ENCODE peak calls at places on chromosomes 2 and 18, in eight cellular contexts. D is endothelial cell of umbilical vein, L is A549, R is ovary, E is suprapubic skin, Z is IMR-90, J is right lobe of liver, P is K562. N is an unnamed sample.
A peak's percentile ranks its signal among the peaks of the same experiment; 100 is the strongest.

GRCh38 chr2:239897596-239898235 is 127.4 kb downstream of the NDUFA10 start:
- DNase-seq in D (no peak), L (no peak), R (no peak), E (peak; percentile 69), Z (no peak), J (peak; percentile 35), P (no peak), N (no peak)

GRCh38 chr2:150107816-150108215 is 379.7 kb downstream of the RND3 start:
- DNase-seq in D (no peak), L (no peak), R (no peak), E (no peak), Z (no peak), J (no peak), P (no peak), N (no peak)

GRCh38 chr18:46060359-46060841 is 11.7 kb downstream of the PSTPIP2 start:
- DNase-seq in D (no peak), L (no peak), R (no peak), E (no peak), Z (no peak), J (no peak), P (peak; percentile 40), N (no peak)

GRCh38 chr18:24112874-24113615 is 25.8 kb upstream of the CABYR start:
- DNase-seq in D (no peak), L (peak; percentile 30), R (no peak), E (no peak), Z (peak; percentile 69), J (peak; percentile 90), P (no peak), N (peak; percentile 76)

GRCh38 chr2:176680916-176681315 is 411.7 kb downstream of the MTX2 start:
- DNase-seq in D (no peak), L (no peak), R (no peak), E (no peak), Z (peak; percentile 2), J (no peak), P (no peak), N (no peak)

GRCh38 chr2:73043978-73044832 is 27.3 kb downstream of the SFXN5 start:
- DNase-seq in D (no peak), L (no peak), R (no peak), E (no peak), Z (no peak), J (no peak), P (no peak), N (no peak)

GRCh38 chr18:61893304-61893970 is 630 bp upstream of the RNF152 start:
- DNase-seq in D (peak; percentile 68), L (peak; percentile 13), R (peak; percentile 73), E (no peak), Z (peak; percentile 61), J (peak; percentile 71), P (peak; percentile 40), N (no peak)

GRCh38 chr2:111712940-111713339 is 171.1 kb downstream of the ANAPC1 start:
- DNase-seq in D (no peak), L (no peak), R (no peak), E (no peak), Z (no peak), J (no peak), P (no peak), N (no peak)

GRCh38 chr2:46032996-46033395 is 264.2 kb upstream of the EPAS1 start:
- DNase-seq in D (no peak), L (peak; percentile 33), R (no peak), E (no peak), Z (no peak), J (no peak), P (no peak), N (no peak)

DNA sequence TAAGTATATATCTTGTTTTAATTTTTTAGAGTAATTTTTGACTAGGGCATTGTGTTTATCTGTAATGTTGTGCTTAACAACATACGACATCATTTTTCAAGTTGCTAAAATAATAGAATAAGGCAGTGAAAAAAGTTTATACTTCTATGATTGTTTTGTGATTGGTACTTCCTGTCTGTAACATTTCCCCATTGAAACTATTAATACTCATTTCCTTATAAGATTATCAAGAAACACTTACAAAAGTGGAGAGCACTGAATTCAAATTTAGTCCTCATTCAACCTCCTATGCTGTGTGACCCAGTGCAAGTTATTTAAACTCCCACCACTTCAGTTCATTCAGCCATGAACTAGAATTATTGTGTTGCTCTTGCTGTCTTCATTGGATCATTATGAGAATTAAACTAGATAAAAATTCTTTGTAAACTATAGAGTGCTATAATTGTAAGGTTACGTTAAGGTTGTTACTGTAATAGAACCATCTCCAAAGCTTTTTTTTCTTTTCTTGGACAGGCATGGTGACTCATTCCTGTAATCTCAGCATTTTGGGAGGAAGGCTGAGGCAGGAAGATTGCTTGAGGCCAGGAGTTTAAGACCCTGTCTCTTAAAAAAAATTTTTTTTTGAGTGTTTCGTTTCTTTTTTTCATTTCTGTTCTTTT is 2.8 kb downstream of the ETAA1 start:
- DNase-seq in D (peak; percentile 77), L (no peak), R (no peak), E (no peak), Z (peak; percentile 70), J (no peak), P (no peak), N (no peak)
- TF ChIP-seq POLR2A in D (no peak), L (no peak), R (no peak), E (no peak), Z (no peak), J (no peak), P (no peak), N (no peak)

DNA sequence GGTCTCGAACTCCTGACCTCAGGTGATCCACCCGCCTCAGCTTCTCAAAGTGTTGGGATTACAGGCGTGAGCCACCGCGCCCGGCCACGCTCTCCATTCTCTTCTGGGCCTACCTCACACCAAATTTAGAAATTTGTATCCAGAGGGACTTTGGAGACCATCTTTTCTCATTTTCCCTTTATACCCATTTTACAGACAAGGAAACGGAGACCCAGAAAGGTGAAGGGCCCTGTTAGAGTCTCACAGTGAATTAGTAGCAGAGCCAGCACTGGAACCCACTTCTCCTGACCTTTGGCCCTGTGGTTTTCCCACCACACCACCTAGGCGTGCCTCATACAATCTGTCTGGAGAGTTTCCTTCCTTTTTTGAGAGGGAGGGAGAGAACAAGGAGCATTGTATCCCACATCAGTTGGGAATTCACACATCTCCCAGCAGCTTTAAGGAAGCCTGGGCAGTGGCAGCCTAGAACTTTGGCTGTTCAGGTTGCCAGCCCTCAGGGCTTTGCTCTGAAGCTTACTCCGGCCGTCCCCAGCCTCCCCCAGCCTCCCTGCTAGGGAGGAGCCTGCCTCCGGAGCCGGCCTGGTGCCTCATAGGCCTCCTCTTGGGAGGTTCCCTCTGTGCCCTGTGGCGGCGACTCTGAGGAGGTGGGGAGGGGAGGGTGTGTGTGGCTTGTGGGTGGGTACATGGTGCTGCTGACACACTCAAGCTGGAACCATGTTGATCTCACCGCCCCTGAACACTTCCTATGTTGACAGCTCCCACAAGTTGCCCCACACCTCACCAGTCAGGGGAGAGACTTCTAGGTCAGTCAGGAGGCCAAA is 13.8 kb downstream of the FOSL2 start:
- DNase-seq in D (peak; percentile 52), L (no peak), R (peak; percentile 15), E (no peak), Z (peak; percentile 51), J (no peak), P (no peak), N (peak; percentile 58)
- TF ChIP-seq CTCF in D (peak; percentile 10), L (no peak), R (no peak), E (no peak), Z (no peak), J (no peak), P (no peak), N (peak; percentile 4)

GRCh38 chr2:67394734-67395133 is 2.4 kb upstream of the ETAA1 start:
- DNase-seq in D (peak; percentile 67), L (no peak), R (no peak), E (no peak), Z (peak; percentile 53), J (no peak), P (no peak), N (no peak)

GRCh38 chr2:67400560-67401464 is 3.7 kb downstream of the ETAA1 start:
- DNase-seq in D (peak; percentile 60), L (no peak), R (no peak), E (no peak), Z (peak; percentile 71), J (no peak), P (no peak), N (no peak)

GRCh38 chr2:67399144-67399543 is 2.0 kb downstream of the ETAA1 start:
- DNase-seq in D (peak; percentile 7), L (peak; percentile 18), R (no peak), E (no peak), Z (no peak), J (no peak), P (no peak), N (no peak)

GRCh38 chr2:67393237-67393636 is 3.9 kb upstream of the ETAA1 start:
- DNase-seq in D (no peak), L (no peak), R (no peak), E (no peak), Z (peak; percentile 27), J (no peak), P (no peak), N (no peak)

DNA sequence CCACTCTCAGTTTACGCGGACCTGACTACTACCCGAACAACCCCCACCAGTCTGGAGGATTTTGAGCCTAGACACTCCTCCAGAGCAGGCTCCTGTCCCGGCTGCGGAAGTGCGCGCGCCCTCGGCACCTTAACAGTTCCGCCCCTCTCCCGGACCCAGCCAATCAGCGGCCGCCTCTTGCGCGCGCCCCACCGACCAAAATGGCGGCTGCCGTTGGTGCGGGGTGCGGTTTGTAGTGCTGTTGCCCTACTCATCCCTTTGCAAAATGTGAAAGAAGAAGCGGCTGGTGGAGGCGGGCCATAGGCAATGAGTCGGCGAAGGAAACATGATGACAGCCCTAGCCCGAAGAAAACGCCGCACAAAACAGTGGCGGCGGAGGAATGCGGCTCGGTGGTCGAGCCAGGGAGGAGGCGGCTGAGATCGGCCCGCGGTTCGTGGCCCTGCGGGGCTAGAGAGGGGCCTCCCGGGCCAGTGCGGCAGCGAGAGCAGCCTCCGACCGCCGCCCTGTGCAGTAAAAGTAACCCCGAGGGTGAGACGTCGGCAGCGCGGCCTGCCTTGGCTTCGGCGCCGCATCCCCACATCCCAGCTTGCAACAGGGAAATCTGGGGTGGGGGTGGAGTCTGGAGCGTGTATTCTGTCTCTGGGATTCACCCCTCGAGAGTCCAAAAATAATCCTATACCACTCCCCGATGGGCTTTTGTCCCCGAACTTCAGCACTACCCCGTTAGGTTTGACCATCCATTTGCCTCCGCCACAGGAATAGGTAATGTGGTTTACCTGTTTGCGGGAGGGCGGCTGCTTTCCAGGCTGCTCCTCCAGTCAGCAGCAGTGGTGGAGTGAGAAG is at the start of gene ETAA1:
- DNase-seq in D (peak; percentile 88), L (peak; percentile 95), R (peak; percentile 93), E (peak; percentile 96), Z (peak; percentile 90), J (peak; percentile 95), P (peak; percentile 98), N (peak; percentile 97)
- TF ChIP-seq POLR2A in D (peak; percentile 70), L (peak; percentile 86), R (peak; percentile 80), E (peak; percentile 62), Z (peak; percentile 83), J (peak; percentile 66), P (peak; percentile 96), N (peak; percentile 48)

DNA sequence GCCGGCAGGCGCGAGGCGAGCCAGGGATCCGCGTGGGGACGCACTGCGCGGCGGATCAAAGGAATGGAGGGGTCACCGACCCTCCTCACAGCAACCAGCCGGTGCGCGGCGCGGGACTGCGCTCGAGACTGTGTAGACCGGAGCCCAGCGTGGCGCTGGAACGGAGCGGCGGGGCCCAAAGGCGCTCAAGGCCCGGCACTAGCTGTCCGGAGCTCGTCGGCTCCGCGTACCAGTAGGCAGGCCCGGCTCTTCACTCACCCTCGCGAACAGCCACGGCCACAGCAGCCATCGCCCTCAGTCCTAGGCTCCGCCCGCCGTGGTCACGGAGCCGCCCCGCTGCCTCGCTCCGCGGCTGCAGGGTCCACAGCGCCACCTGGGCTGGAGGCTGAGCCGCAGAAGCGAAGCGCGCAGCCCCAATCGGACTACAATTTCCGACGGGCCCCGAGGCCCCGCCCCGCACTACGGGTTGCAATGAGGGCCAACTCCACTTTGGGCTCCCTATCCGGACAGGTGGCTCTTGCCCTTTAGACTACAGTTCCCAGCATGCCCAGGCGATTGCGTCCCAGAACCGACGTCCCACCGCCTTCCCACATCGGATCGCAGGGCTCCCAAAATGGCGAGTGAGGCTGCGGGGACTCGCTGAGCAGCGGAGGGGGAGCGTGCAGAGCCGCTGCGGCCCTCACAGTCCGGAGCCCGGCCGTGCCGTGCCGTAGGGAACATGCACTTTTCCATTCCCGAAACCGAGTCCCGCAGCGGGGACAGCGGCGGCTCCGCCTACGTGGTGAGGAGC is at the start of the genes EIF2B4 and SNX17:
- DNase-seq in D (peak; percentile 100), L (peak; percentile 98), R (peak; percentile 99), E (peak; percentile 99), Z (peak; percentile 99), J (peak; percentile 100), P (peak; percentile 87), N (peak; percentile 97)
- TF ChIP-seq CTCF in D (peak; percentile 91), L (peak; percentile 94), R (peak; percentile 91), E (peak; percentile 87), Z (peak; percentile 96), J (peak; percentile 85), P (peak; percentile 92), N (peak; percentile 85)